ENCODE peak calls at places on chromosomes 11 and 22, in four cellular contexts. W is HepG2, L is GM12892, Y is K562. M is an unnamed sample.

GRCh38 chr11:131987703-131988102 is 617.3 kb downstream of the NTM start:
- DNase-seq in W (no peak), L (no peak), Y (no peak), M (no peak)

GRCh38 chr11:114060402-114061052 is 1.0 kb downstream of the ZBTB16 start:
- DNase-seq in W (no peak), L (no peak), Y (no peak), M (no peak)

GRCh38 chr22:22681221-22681739 is 36.9 kb downstream of the GGTLC2 start:
- DNase-seq in W (no peak), L (no peak), Y (peak), M (no peak)

GRCh38 chr22:45131749-45132148 is 32.0 kb upstream of the NUP50 start:
- DNase-seq in W (no peak), L (no peak), Y (no peak), M (no peak)

GRCh38 chr22:44151661-44152060 is 29.1 kb upstream of the PARVG start:
- DNase-seq in W (no peak), L (no peak), Y (no peak), M (no peak)

GRCh38 chr11:32435152-32435480 is 223 bp downstream of the WT1 start:
- DNase-seq in W (no peak), L (no peak), Y (no peak), M (no peak)

GRCh38 chr11:118219244-118219643 is 5.6 kb downstream of the JAML start:
- DNase-seq in W (peak), L (no peak), Y (no peak), M (no peak)

GRCh38 chr11:7484645-7485044 is 661 bp upstream of the OLFML1 start:
- DNase-seq in W (no peak), L (no peak), Y (no peak), M (no peak)

GRCh38 chr22:44261861-44262595 is 50.7 kb downstream of the SHISAL1 start:
- DNase-seq in W (no peak), L (no peak), Y (no peak), M (no peak)

GRCh38 chr22:24445481-24446290 is 18.3 kb downstream of the ADORA2A start:
- DNase-seq in W (peak), L (no peak), Y (peak), M (no peak)

GRCh38 chr22:37362618-37363017 is 64.7 kb downstream of the ELFN2 start:
- DNase-seq in W (no peak), L (no peak), Y (no peak), M (no peak)

GRCh38 chr11:36162909-36163434 is 126.3 kb downstream of the COMMD9 start:
- DNase-seq in W (no peak), L (no peak), Y (no peak), M (no peak)

GRCh38 chr11:26649884-26650283 is 72.0 kb downstream of the SLC5A12 start:
- DNase-seq in W (peak), L (peak), Y (peak), M (peak)

GRCh38 chr22:22855617-22856308 is 31.9 kb upstream of the IGLL5 start:
- DNase-seq in W (peak), L (no peak), Y (peak), M (peak)

GRCh38 chr22:48515571-48516200 is 1312.0 kb downstream of the BRD1 start:
- DNase-seq in W (no peak), L (no peak), Y (no peak), M (no peak)

GRCh38 chr22:48520207-48520606 is 1307.5 kb downstream of the BRD1 start:
- DNase-seq in W (no peak), L (no peak), Y (no peak), M (no peak)

GRCh38 chr22:48513929-48514328 is 1313.7 kb downstream of the BRD1 start:
- DNase-seq in W (no peak), L (no peak), Y (no peak), M (no peak)

GRCh38 chr22:48516571-48516970 is 1311.1 kb downstream of the BRD1 start:
- DNase-seq in W (no peak), L (no peak), Y (no peak), M (no peak)

DNA sequence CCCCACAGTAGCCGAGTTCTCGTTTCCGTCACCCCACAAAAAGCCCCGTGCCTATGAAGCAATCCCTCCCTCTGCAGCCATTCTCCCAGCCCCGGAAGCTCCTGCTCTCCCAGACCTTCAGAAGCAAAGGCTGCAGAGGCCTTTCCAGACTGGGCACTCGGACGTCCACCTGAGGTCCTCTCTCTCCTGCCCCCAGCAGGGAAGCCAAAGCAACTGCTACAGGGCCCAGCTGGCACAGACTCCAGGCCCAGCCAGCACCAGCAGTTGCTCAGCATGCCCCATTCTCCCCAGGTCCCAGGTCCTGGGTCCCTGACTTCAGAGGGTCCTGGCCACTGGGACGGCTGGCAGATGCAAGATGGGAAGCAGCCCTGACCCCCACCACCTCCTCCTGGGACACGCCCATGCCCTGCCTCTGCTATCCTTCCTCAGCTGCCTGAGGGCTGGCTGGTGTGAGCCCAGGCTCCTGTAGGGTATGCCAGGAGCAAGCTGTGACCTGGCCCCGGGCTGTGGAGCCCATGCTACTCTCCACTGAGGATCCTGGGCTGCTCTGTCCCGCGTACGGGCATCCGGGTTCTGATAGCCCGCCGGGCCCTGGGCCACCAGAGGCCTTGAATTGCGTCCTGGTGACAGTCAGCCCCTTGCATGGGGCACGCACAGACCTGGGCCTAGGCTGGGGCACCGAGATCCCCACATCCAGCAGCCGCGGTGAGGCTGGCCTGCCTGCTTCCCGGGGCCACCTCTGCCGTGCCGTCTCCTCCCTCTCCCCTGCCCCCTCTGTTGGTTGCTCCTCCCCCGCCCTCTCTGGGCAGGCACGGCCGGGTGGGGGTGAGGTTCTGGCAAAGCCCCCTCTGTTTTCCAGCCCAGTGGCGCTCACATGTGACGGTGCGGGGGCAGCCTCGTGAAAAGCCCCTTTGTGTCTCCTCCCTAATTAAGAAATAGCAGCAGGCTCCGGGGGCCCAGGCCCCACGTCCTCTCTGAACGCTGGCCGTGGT is 1310.3 kb downstream of the BRD1 start:
- DNase-seq in W (peak), L (no peak), Y (no peak), M (no peak)
- TF ChIP-seq POLR2A in W (no peak), L (no peak), Y (no peak), M (no peak)

DNA sequence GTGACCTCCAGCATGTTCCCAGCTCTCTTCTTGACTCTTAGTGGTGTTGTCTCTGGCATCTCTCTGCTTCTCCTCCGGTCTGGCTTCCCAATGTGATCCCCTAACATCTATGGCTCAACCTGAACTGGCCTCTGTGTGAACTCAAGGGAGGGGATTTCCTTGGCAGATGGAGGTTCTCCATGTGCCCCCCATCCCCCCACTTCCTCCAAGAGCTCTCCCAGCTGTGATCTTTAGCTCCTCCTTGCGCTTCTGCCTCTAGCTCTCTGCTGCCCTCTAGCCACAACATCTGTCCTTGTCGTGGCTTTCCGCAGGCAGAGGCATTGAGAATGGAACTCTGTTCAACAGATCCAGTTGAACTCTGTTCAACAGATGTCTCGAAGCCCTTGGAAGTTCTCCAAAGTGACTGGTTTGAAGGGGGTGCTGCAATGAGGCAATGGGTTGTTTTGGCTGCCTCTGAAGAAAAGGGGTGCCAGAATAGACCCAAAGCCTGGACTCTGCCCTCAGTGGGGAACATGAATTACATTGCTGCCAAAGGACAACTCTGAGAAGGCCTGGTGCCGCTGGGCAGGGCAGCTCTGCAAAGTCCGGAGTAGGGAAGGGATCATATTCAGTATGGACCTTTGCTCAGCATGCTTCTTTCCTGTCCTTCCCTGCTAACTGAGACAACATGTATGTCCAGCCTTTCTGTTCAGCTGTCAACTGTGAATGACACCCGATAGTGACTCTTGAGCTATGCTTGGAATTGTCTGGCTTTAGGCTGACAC is 61.9 kb downstream of the ADM start:
- DNase-seq in W (peak), L (peak), Y (peak), M (peak)
- TF ChIP-seq POLR2AphosphoS5 in W (no peak), L (no peak), Y (no peak), M (no peak)

GRCh38 chr22:40919446-40919845 is 31.7 kb upstream of the RBX1 start:
- DNase-seq in W (no peak), L (no peak), Y (no peak), M (no peak)

GRCh38 chr22:40922484-40923303 is 28.5 kb upstream of the RBX1 start:
- DNase-seq in W (peak), L (no peak), Y (peak), M (peak)

DNA sequence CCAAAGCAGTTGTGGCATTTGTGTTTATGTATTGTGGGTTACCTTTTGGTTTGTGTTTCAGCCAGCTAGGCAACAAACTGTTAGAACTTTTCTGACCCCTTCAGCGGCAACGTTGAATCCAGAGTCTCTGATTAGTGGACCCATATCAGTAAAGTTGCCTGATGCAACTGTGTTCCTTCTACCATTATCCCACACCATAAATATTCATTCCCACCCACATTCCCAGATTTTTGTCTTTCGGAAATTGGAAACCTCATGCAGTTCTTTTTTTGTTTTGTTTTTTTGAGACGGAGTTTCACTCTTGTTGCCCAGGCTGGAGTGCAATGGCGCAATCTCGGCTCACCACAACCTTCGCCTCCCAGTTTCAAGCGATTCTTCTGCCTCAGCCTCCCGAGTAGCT is 30.7 kb upstream of the RBX1 start:
- DNase-seq in W (no peak), L (no peak), Y (no peak), M (no peak)
- TF ChIP-seq TAF1 in W (no peak), L (no peak), Y (no peak), M (no peak)

GRCh38 chr11:65576867-65577755 is 1.3 kb downstream of the EHBP1L1 start:
- DNase-seq in W (peak), L (no peak), Y (no peak), M (no peak)
- TF ChIP-seq POLR2A in W (no peak), L (no peak), Y (no peak), M (no peak)